ENCODE peak calls at places on chromosomes 16 and 17, in six cellular contexts. One of them, this sample, is unnamed.

GRCh38 chr17:57995076-57995956 is 7.3 kb upstream of the VEZF1 start:
- DNase-seq in lower leg skin: peak
- DNase-seq in stomach: peak
- DNase-seq in body of pancreas: peak
- DNase-seq in cardiac fibroblast: peak
- DNase-seq in A549: peak
- DNase-seq in this sample: peak

GRCh38 chr17:74231846-74232713 is 18.7 kb downstream of the TTYH2 start:
- DNase-seq in body of pancreas: peak
- DNase-seq in lower leg skin: no peak
- DNase-seq in stomach: no peak
- DNase-seq in A549: no peak
- DNase-seq in cardiac fibroblast: no peak
- DNase-seq in this sample: no peak

GRCh38 chr16:61295311-61295710 is 740.9 kb downstream of the CDH8 start:
- DNase-seq in body of pancreas: no peak
- DNase-seq in stomach: no peak
- DNase-seq in lower leg skin: no peak
- DNase-seq in cardiac fibroblast: no peak
- DNase-seq in A549: no peak
- DNase-seq in this sample: no peak

GRCh38 chr16:7679899-7680298 is 347.3 kb downstream of the RBFOX1 start:
- DNase-seq in body of pancreas: no peak
- DNase-seq in stomach: no peak
- DNase-seq in cardiac fibroblast: no peak
- DNase-seq in lower leg skin: no peak
- DNase-seq in A549: no peak
- DNase-seq in this sample: no peak

GRCh38 chr16:69366431-69366830 is 14.8 kb upstream of the TMED6 start:
- DNase-seq in cardiac fibroblast: no peak
- DNase-seq in A549: no peak
- DNase-seq in stomach: no peak
- DNase-seq in body of pancreas: no peak
- DNase-seq in lower leg skin: no peak
- DNase-seq in this sample: no peak

GRCh38 chr17:76077582-76078110 is 1.3 kb upstream of the ZACN start:
- DNase-seq in A549: no peak
- DNase-seq in stomach: no peak
- DNase-seq in body of pancreas: peak
- DNase-seq in lower leg skin: no peak
- DNase-seq in cardiac fibroblast: no peak
- DNase-seq in this sample: peak

GRCh38 chr17:10295728-10296343 is 77.0 kb downstream of the MYH13 start:
- DNase-seq in body of pancreas: no peak
- DNase-seq in lower leg skin: no peak
- DNase-seq in A549: peak
- DNase-seq in stomach: no peak
- DNase-seq in cardiac fibroblast: peak
- DNase-seq in this sample: no peak

GRCh38 chr17:77834170-77835115 is 124.1 kb upstream of the TNRC6C start:
- DNase-seq in cardiac fibroblast: peak
- DNase-seq in A549: peak
- DNase-seq in lower leg skin: peak
- DNase-seq in body of pancreas: peak
- DNase-seq in stomach: peak
- DNase-seq in this sample: peak

GRCh38 chr16:50635505-50636392 is 45.4 kb downstream of the SNX20 start:
- DNase-seq in body of pancreas: no peak
- DNase-seq in stomach: no peak
- DNase-seq in cardiac fibroblast: no peak
- DNase-seq in A549: peak
- DNase-seq in lower leg skin: no peak
- DNase-seq in this sample: peak

GRCh38 chr17:57784226-57784895 is 39.3 kb upstream of the CCDC182 start:
- DNase-seq in stomach: no peak
- DNase-seq in lower leg skin: no peak
- DNase-seq in A549: no peak
- DNase-seq in cardiac fibroblast: no peak
- DNase-seq in body of pancreas: no peak
- DNase-seq in this sample: no peak

GRCh38 chr17:2709173-2709661 is 2.3 kb downstream of the CLUH start:
- DNase-seq in A549: peak
- DNase-seq in body of pancreas: peak
- DNase-seq in cardiac fibroblast: no peak
- DNase-seq in lower leg skin: no peak
- DNase-seq in stomach: peak
- DNase-seq in this sample: no peak

GRCh38 chr16:5506021-5506420 is 408.4 kb upstream of the EEF2KMT start:
- DNase-seq in lower leg skin: no peak
- DNase-seq in stomach: no peak
- DNase-seq in cardiac fibroblast: no peak
- DNase-seq in body of pancreas: no peak
- DNase-seq in A549: no peak
- DNase-seq in this sample: peak

GRCh38 chr16:23505180-23505665 is 5.1 kb downstream of the GGA2 start:
- DNase-seq in A549: no peak
- DNase-seq in body of pancreas: no peak
- DNase-seq in stomach: no peak
- DNase-seq in lower leg skin: no peak
- DNase-seq in cardiac fibroblast: no peak
- DNase-seq in this sample: no peak

GRCh38 chr16:19857593-19857992 is 27.1 kb downstream of the GPRC5B start:
- DNase-seq in lower leg skin: no peak
- DNase-seq in cardiac fibroblast: no peak
- DNase-seq in body of pancreas: no peak
- DNase-seq in stomach: no peak
- DNase-seq in A549: no peak
- DNase-seq in this sample: no peak

DNA sequence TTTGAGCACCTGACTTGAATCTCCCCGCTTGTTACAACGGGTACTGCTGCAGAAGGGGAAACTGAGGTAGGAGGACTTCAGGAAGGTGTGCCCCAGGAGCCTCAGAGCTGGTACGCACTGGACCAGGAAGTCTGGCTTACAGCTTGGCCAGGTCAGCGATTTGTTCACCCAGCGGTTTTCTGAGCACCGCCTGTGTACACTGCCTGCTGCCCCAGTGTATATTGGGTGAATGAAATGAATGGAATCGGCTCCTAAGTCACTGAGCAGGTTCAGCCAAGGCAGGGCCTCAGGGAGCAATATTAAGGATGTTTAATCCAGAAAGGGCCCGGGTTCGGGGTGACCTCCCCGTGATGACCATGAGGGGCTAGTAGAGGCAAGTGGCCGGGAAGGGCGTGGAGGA is 164.0 kb upstream of the CIBAR2 start:
- DNase-seq in lower leg skin: no peak
- DNase-seq in cardiac fibroblast: no peak
- DNase-seq in A549: no peak
- DNase-seq in body of pancreas: no peak
- DNase-seq in stomach: no peak
- DNase-seq in this sample: no peak
- H3K4me3 ChIP-seq in lower leg skin: no peak
- H3K4me3 ChIP-seq in cardiac fibroblast: no peak
- H3K4me3 ChIP-seq in A549: no peak
- H3K4me3 ChIP-seq in body of pancreas: no peak
- H3K4me3 ChIP-seq in stomach: no peak
- H3K4me3 ChIP-seq in this sample: no peak

DNA sequence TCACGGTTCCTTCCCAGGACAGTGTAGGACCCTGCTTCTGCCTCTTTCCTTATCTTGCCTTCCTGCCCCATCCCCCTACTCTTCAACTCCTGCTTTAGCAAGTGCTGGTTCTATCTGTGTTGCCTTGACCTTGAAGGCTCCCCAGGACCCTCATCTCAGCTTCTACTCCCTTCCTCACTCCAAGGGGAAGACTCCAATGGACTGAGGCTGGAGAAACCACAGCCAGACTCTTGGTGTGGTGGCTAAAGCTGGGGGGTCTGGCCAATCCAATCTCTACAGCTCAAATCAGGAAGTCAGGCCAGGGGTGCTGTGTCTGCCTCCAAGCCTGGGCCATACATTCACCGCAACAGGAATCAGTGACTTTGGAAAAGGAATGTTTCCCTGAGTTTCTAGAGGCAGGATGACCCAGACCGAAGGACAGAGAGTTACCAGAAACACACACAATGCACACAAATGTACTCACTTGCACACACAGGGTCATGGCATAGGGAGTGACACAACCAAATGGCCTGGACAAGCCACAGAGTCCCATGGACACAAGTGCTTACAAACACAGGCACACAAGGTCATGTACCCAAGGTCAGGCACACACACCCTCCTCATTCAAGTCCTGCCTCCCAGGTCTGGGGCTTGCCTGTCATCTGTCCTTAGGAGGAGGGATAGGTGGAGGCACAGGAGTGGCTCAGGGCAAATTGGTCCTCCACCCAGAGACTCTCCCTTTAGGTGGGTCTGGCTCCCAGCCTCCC is 1.7 kb upstream of the HSD11B2 start:
- DNase-seq in lower leg skin: no peak
- DNase-seq in A549: no peak
- DNase-seq in stomach: peak
- DNase-seq in cardiac fibroblast: no peak
- DNase-seq in body of pancreas: no peak
- DNase-seq in this sample: no peak
- TF ChIP-seq CTCF in lower leg skin: no peak
- TF ChIP-seq CTCF in A549: no peak
- TF ChIP-seq CTCF in stomach: no peak
- TF ChIP-seq CTCF in cardiac fibroblast: no peak
- TF ChIP-seq CTCF in body of pancreas: no peak
- TF ChIP-seq CTCF in this sample: no peak

GRCh38 chr17:81388091-81388611 is 7.1 kb upstream of the BAHCC1 start:
- DNase-seq in lower leg skin: no peak
- DNase-seq in body of pancreas: no peak
- DNase-seq in A549: no peak
- DNase-seq in stomach: no peak
- DNase-seq in cardiac fibroblast: no peak
- DNase-seq in this sample: no peak
- H3K4me3 ChIP-seq in lower leg skin: no peak
- H3K4me3 ChIP-seq in body of pancreas: no peak
- H3K4me3 ChIP-seq in A549: no peak
- H3K4me3 ChIP-seq in stomach: peak
- H3K4me3 ChIP-seq in cardiac fibroblast: no peak
- H3K4me3 ChIP-seq in this sample: no peak

GRCh38 chr16:10751291-10751697 is 7.7 kb downstream of the NUBP1 start:
- DNase-seq in lower leg skin: no peak
- DNase-seq in body of pancreas: no peak
- DNase-seq in stomach: no peak
- DNase-seq in A549: no peak
- DNase-seq in cardiac fibroblast: no peak
- DNase-seq in this sample: no peak
- TF ChIP-seq CTCF in lower leg skin: no peak
- TF ChIP-seq CTCF in body of pancreas: no peak
- TF ChIP-seq CTCF in stomach: no peak
- TF ChIP-seq CTCF in A549: no peak
- TF ChIP-seq CTCF in cardiac fibroblast: no peak
- TF ChIP-seq CTCF in this sample: peak

DNA sequence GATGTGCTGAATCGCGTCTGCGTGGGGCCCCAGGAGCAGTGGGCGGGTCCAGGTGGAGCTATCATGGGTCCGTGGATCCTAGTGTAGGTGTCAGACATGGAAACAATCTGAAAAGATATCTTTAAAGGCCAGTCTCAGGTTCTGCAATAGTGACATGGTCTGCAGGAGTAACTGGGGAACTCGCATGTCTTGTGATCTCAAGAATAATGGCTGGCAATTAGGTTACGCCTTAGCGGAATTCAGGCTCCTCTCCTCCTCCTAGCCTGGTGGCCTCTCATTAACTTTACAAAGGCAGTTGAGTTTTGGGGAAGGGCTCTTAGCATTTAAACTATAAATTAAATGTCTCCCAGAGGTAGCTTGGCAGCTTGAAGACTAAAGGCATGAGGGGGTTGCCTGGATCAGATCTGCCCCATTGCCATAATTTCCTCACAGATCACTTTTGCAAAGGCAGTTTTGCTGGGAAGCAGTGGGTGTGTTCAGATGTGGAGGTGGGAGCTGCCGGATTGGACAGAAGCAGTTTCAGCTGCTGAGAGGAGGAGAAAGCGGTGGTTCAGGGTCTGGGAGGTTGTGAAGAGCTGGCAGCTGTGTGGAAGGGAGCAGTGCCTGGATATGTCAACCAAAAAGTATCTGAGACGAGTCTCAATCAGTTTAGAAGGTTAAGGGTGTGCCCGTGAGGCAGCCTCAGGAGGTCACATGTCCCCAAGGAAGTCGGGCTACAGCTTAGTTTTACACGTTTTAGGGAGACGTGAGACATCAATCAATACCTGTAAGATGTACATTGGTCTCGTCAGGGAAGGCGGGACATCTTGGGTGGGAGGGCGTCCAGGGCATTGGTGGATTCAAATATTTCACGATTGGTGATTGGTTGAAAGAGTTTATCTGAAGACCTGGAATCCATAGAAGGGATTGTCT is 2.7 kb downstream of the TBCD start:
- DNase-seq in lower leg skin: peak
- DNase-seq in cardiac fibroblast: peak
- DNase-seq in stomach: no peak
- DNase-seq in body of pancreas: no peak
- DNase-seq in A549: peak
- DNase-seq in this sample: no peak
- H3K4me3 ChIP-seq in lower leg skin: no peak
- H3K4me3 ChIP-seq in cardiac fibroblast: no peak
- H3K4me3 ChIP-seq in stomach: no peak
- H3K4me3 ChIP-seq in body of pancreas: no peak
- H3K4me3 ChIP-seq in A549: no peak
- H3K4me3 ChIP-seq in this sample: no peak